ENCODE peak calls at places on chromosome 20, in ten cellular contexts. X, A, L, V, R, Z, I, F, G and O are unnamed samples.

GRCh38 chr20:38021373-38021772 is 11.9 kb downstream of the TTI1 start:
- DNase-seq in X (no peak), A (no peak), L (no peak), V (no peak), R (no peak), Z (no peak), I (no peak), F (no peak), G (no peak), O (peak)

GRCh38 chr20:6489361-6490154 is 277.9 kb upstream of the BMP2 start:
- DNase-seq in X (no peak), A (no peak), L (no peak), V (peak), R (no peak), Z (no peak), I (no peak), F (no peak), G (no peak), O (peak)

GRCh38 chr20:7285918-7286556 is 518.6 kb downstream of the BMP2 start:
- DNase-seq in X (no peak), A (peak), L (no peak), V (peak), R (peak), Z (peak), I (peak), F (peak), G (peak), O (peak)

GRCh38 chr20:58895099-58895795 is 42.7 kb downstream of the GNAS start:
- DNase-seq in X (no peak), A (no peak), L (no peak), V (no peak), R (peak), Z (no peak), I (no peak), F (no peak), G (no peak), O (no peak)

GRCh38 chr20:19867940-19868371 is 109.9 kb downstream of the RIN2 start:
- DNase-seq in X (no peak), A (no peak), L (no peak), V (peak), R (peak), Z (no peak), I (no peak), F (no peak), G (no peak), O (peak)

GRCh38 chr20:51061646-51062045 is 38.7 kb upstream of the KCNG1 start:
- DNase-seq in X (no peak), A (no peak), L (no peak), V (no peak), R (no peak), Z (no peak), I (no peak), F (no peak), G (no peak), O (no peak)

GRCh38 chr20:57908691-57909090 is 198.9 kb upstream of the PMEPA1 start:
- DNase-seq in X (no peak), A (no peak), L (no peak), V (no peak), R (no peak), Z (no peak), I (no peak), F (peak), G (no peak), O (no peak)

GRCh38 chr20:57841297-57841866 is 131.6 kb upstream of the PMEPA1 start:
- DNase-seq in X (no peak), A (no peak), L (no peak), V (no peak), R (no peak), Z (no peak), I (no peak), F (no peak), G (no peak), O (no peak)

GRCh38 chr20:59988141-59988540 is 29.9 kb downstream of the CDH26 start:
- DNase-seq in X (no peak), A (peak), L (no peak), V (no peak), R (peak), Z (no peak), I (no peak), F (peak), G (no peak), O (peak)

GRCh38 chr20:37346526-37347346 is 796 bp downstream of the SRC start:
- DNase-seq in X (no peak), A (no peak), L (no peak), V (no peak), R (no peak), Z (peak), I (no peak), F (no peak), G (no peak), O (no peak)

GRCh38 chr20:33654680-33655161 is 7.4 kb upstream of the C20orf144 start:
- DNase-seq in X (no peak), A (no peak), L (no peak), V (no peak), R (no peak), Z (no peak), I (no peak), F (no peak), G (no peak), O (no peak)

GRCh38 chr20:45368221-45368980 is 5.4 kb downstream of the SYS1 start:
- DNase-seq in X (peak), A (no peak), L (peak), V (peak), R (no peak), Z (peak), I (no peak), F (no peak), G (no peak), O (no peak)

GRCh38 chr20:50315811-50316551 is 125.4 kb downstream of the CEBPB start:
- DNase-seq in X (no peak), A (no peak), L (no peak), V (no peak), R (no peak), Z (no peak), I (no peak), F (peak), G (no peak), O (no peak)

GRCh38 chr20:32539817-32540675 is 45.1 kb downstream of the NOL4L start:
- DNase-seq in X (peak), A (no peak), L (peak), V (peak), R (no peak), Z (no peak), I (no peak), F (no peak), G (no peak), O (no peak)

GRCh38 chr20:35305682-35306556 is 13.7 kb upstream of the FAM83C start:
- DNase-seq in X (no peak), A (peak), L (no peak), V (no peak), R (peak), Z (no peak), I (peak), F (peak), G (no peak), O (peak)

GRCh38 chr20:527571-527886 is 16.1 kb downstream of the CSNK2A1 start:
- DNase-seq in X (no peak), A (no peak), L (no peak), V (no peak), R (no peak), Z (no peak), I (no peak), F (no peak), G (no peak), O (no peak)

GRCh38 chr20:47672886-47673670 is 112.2 kb downstream of the SULF2 start:
- DNase-seq in X (no peak), A (no peak), L (no peak), V (no peak), R (no peak), Z (no peak), I (no peak), F (no peak), G (no peak), O (no peak)

GRCh38 chr20:9829835-9830234 is 9.0 kb downstream of the PAK5 start:
- DNase-seq in X (no peak), A (no peak), L (no peak), V (no peak), R (no peak), Z (no peak), I (no peak), F (no peak), G (no peak), O (no peak)

GRCh38 chr20:37081717-37082289 is 14.0 kb downstream of the RBL1 start:
- DNase-seq in X (peak), A (no peak), L (peak), V (peak), R (peak), Z (no peak), I (no peak), F (no peak), G (peak), O (peak)

GRCh38 chr20:32021091-32021490 is 10.9 kb downstream of the CCM2L start:
- DNase-seq in X (no peak), A (no peak), L (no peak), V (no peak), R (no peak), Z (no peak), I (no peak), F (no peak), G (no peak), O (peak)

GRCh38 chr20:45924391-45925261 is 9.9 kb upstream of the PCIF1 start:
- DNase-seq in X (no peak), A (no peak), L (no peak), V (peak), R (peak), Z (no peak), I (peak), F (no peak), G (no peak), O (peak)

GRCh38 chr20:9363673-9364072 is 150.7 kb upstream of the LAMP5 start:
- DNase-seq in X (no peak), A (no peak), L (no peak), V (no peak), R (no peak), Z (no peak), I (no peak), F (no peak), G (no peak), O (peak)

GRCh38 chr20:49559411-49560081 is 8.4 kb downstream of the PTGIS start:
- DNase-seq in X (no peak), A (no peak), L (no peak), V (no peak), R (peak), Z (no peak), I (peak), F (no peak), G (no peak), O (no peak)

GRCh38 chr20:42277203-42277602 is 659.0 kb upstream of the CHD6 start:
- DNase-seq in X (no peak), A (no peak), L (no peak), V (no peak), R (no peak), Z (no peak), I (no peak), F (no peak), G (no peak), O (no peak)

GRCh38 chr20:31517373-31517772 is 3.1 kb downstream of the HM13 start:
- DNase-seq in X (no peak), A (peak), L (no peak), V (peak), R (peak), Z (no peak), I (peak), F (no peak), G (peak), O (peak)

GRCh38 chr20:63626424-63627128 is at the start of gene GMEB2:
- DNase-seq in X (no peak), A (no peak), L (no peak), V (peak), R (peak), Z (peak), I (peak), F (peak), G (no peak), O (no peak)

GRCh38 chr20:47205577-47206123 is 150.8 kb downstream of the ZMYND8 start:
- DNase-seq in X (no peak), A (peak), L (peak), V (peak), R (peak), Z (peak), I (peak), F (no peak), G (peak), O (peak)